ENCODE peak calls at places on chromosome 5, in five cellular contexts. One of them, this sample, is unnamed.

GRCh38 chr5:140259509-140259908 is 43.4 kb downstream of the PFDN1 start:
- DNase-seq in HCT116: peak; percentile 76
- DNase-seq in H1: no peak
- DNase-seq in SK-N-SH: no peak
- DNase-seq in HepG2: no peak
- DNase-seq in this sample: no peak

GRCh38 chr5:87650284-87650683 is 237.6 kb upstream of the CCNH start:
- DNase-seq in HCT116: no peak
- DNase-seq in H1: no peak
- DNase-seq in SK-N-SH: no peak
- DNase-seq in HepG2: no peak
- DNase-seq in this sample: no peak

GRCh38 chr5:116525680-116526079 is 48.9 kb downstream of the SEMA6A start:
- DNase-seq in HCT116: no peak
- DNase-seq in H1: no peak
- DNase-seq in SK-N-SH: no peak
- DNase-seq in HepG2: no peak
- DNase-seq in this sample: no peak

GRCh38 chr5:126482591-126482990 is 59.4 kb downstream of the GRAMD2B start:
- DNase-seq in HCT116: no peak
- DNase-seq in H1: no peak
- DNase-seq in SK-N-SH: no peak
- DNase-seq in HepG2: no peak
- DNase-seq in this sample: no peak

GRCh38 chr5:93723005-93723404 is 18.4 kb downstream of the POU5F2 start:
- DNase-seq in HCT116: no peak
- DNase-seq in H1: no peak
- DNase-seq in SK-N-SH: no peak
- DNase-seq in HepG2: no peak
- DNase-seq in this sample: peak; percentile 15

GRCh38 chr5:922041-922744 is 29.5 kb downstream of the TRIP13 start:
- DNase-seq in HCT116: no peak
- DNase-seq in H1: no peak
- DNase-seq in SK-N-SH: no peak
- DNase-seq in HepG2: no peak
- DNase-seq in this sample: no peak

GRCh38 chr5:140481758-140482157 is 65.7 kb upstream of the EIF4EBP3 start:
- DNase-seq in HCT116: no peak
- DNase-seq in H1: no peak
- DNase-seq in SK-N-SH: no peak
- DNase-seq in HepG2: no peak
- DNase-seq in this sample: no peak

GRCh38 chr5:69152731-69153130 is 14.2 kb upstream of the CCNB1 start:
- DNase-seq in HCT116: no peak
- DNase-seq in H1: no peak
- DNase-seq in SK-N-SH: no peak
- DNase-seq in HepG2: no peak
- DNase-seq in this sample: no peak

GRCh38 chr5:32852535-32852934 is 141.4 kb downstream of the NPR3 start:
- DNase-seq in HCT116: no peak
- DNase-seq in H1: peak; percentile 33
- DNase-seq in SK-N-SH: no peak
- DNase-seq in HepG2: peak; percentile 22
- DNase-seq in this sample: peak; percentile 38

GRCh38 chr5:105032917-105033316 is 1470.3 kb upstream of the NUDT12 start:
- DNase-seq in HCT116: no peak
- DNase-seq in H1: no peak
- DNase-seq in SK-N-SH: no peak
- DNase-seq in HepG2: no peak
- DNase-seq in this sample: no peak
- TF ChIP-seq JUND in HCT116: no peak
- TF ChIP-seq JUND in H1: no peak
- TF ChIP-seq JUND in SK-N-SH: no peak
- TF ChIP-seq JUND in HepG2: no peak
- TF ChIP-seq JUND in this sample: no peak

DNA sequence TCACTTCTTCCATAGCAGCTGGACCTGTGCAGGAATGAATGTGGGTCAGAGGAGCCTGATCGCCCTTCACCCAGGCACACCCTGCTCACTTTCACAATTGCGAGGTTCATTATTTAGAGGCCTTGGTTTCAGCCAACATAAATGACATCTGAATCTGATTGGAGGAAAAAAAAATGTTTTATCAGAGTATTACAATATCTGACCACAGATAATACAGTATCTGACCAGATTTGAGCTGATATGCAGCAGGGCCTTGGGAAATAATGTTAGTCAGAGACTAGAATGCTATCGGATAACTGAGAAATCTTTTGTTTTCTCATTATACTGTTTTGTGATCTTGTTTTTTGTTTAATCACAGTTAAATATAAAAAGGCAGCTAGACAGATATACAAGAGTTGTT is 7.7 kb downstream of the ICE1 start:
- DNase-seq in HCT116: no peak
- DNase-seq in H1: no peak
- DNase-seq in SK-N-SH: no peak
- DNase-seq in HepG2: no peak
- DNase-seq in this sample: no peak
- TF ChIP-seq JUND in HCT116: no peak
- TF ChIP-seq JUND in H1: no peak
- TF ChIP-seq JUND in SK-N-SH: no peak
- TF ChIP-seq JUND in HepG2: no peak
- TF ChIP-seq JUND in this sample: no peak

DNA sequence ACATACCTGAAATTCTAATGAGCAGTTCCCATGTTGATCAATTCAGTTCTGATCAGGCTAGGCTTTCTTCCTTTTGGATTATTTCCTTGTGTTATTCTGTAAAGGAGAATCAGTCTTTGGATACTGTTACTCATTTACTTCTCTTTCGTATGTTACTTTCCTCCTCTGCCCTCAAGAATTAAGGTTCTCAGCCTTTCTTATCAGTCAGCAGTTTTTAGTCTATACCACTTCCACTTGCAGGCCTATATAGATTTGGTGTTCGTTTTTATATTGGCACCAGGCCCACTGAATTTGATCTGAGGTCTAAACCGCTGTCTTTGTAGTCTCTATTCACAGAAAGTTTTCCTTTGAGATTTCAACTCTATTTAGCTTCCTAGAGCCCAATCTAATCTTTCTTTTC is 62.7 kb downstream of the ERBIN start:
- DNase-seq in HCT116: no peak
- DNase-seq in H1: no peak
- DNase-seq in SK-N-SH: no peak
- DNase-seq in HepG2: no peak
- DNase-seq in this sample: no peak
- TF ChIP-seq JUND in HCT116: no peak
- TF ChIP-seq JUND in H1: no peak
- TF ChIP-seq JUND in SK-N-SH: no peak
- TF ChIP-seq JUND in HepG2: no peak
- TF ChIP-seq JUND in this sample: no peak

DNA sequence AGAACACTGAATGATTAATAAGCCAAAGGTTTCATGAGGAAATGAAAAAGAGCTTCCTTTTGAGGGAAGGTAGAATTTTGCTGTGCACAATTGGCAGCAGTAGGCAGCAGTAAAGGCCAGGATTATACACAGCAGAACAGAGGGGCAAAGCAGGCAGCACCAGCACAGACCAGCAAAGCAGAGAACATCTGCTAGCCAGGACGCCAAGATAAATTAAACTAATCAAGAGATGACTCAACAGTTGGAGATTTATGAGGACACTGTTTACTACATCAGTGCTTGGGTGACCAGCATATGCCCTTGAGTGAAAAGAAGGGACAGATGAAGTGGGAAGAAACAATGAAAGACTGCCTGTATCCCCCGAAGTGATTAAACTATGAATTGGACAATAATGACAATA is 871.4 kb upstream of the CDH10 start:
- DNase-seq in HCT116: no peak
- DNase-seq in H1: no peak
- DNase-seq in SK-N-SH: no peak
- DNase-seq in HepG2: no peak
- DNase-seq in this sample: no peak
- TF ChIP-seq JUND in HCT116: no peak
- TF ChIP-seq JUND in H1: no peak
- TF ChIP-seq JUND in SK-N-SH: no peak
- TF ChIP-seq JUND in HepG2: no peak
- TF ChIP-seq JUND in this sample: no peak

GRCh38 chr5:40757400-40757799 is 1.6 kb upstream of the TTC33 start:
- DNase-seq in HCT116: no peak
- DNase-seq in H1: no peak
- DNase-seq in SK-N-SH: no peak
- DNase-seq in HepG2: no peak
- DNase-seq in this sample: no peak

GRCh38 chr5:40755407-40756365 is at the start of gene TTC33:
- DNase-seq in HCT116: peak; percentile 89
- DNase-seq in H1: peak; percentile 88
- DNase-seq in SK-N-SH: peak; percentile 96
- DNase-seq in HepG2: peak; percentile 91
- DNase-seq in this sample: peak; percentile 98

GRCh38 chr5:40754381-40755092 is 1.2 kb downstream of the TTC33 start:
- DNase-seq in HCT116: no peak
- DNase-seq in H1: no peak
- DNase-seq in SK-N-SH: no peak
- DNase-seq in HepG2: no peak
- DNase-seq in this sample: peak; percentile 27

DNA sequence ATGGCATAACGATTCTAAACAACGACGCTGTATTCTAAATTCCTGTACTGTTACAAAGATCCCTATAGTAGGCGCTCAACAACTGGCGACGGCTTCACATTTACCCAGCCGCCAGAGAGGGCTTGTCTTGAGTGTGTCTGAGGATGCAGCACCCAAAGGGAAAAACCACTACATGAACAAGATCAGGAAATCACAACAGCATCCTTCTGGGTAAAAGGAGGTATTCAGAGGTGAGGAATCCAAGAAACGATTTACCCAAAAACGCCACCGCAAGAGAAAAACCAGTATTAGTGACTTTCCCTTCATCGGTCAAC is 711 bp downstream of the TTC33 start:
- DNase-seq in HCT116: peak; percentile 59
- DNase-seq in H1: no peak
- DNase-seq in SK-N-SH: peak; percentile 74
- DNase-seq in HepG2: peak; percentile 66
- DNase-seq in this sample: peak; percentile 90
- TF ChIP-seq JUND in HCT116: no peak
- TF ChIP-seq JUND in H1: no peak
- TF ChIP-seq JUND in SK-N-SH: no peak
- TF ChIP-seq JUND in HepG2: no peak
- TF ChIP-seq JUND in this sample: no peak